ENCODE peak calls at places on chromosomes 13 and 19, in six cellular contexts. Y is endothelial cell, S is GM12891, J is NCI-H1417, C is C1 segment of cervical spinal cord, I is NT2/D1. D is an unnamed sample.

GRCh38 chr13:26971990-26972888 is 199.4 kb downstream of the USP12 start:
- DNase-seq in Y (peak; percentile 32), S (no peak), J (peak; percentile 48), C (no peak), I (no peak), D (no peak)

GRCh38 chr13:21641629-21642028 is 29.2 kb upstream of the FGF9 start:
- DNase-seq in Y (no peak), S (no peak), J (no peak), C (no peak), I (no peak), D (no peak)

GRCh38 chr13:35957174-35957867 is 173.9 kb downstream of the DCLK1 start:
- DNase-seq in Y (no peak), S (no peak), J (no peak), C (no peak), I (no peak), D (peak; percentile 83)

GRCh38 chr13:45587897-45588296 is 27.6 kb downstream of the ERICH6B start:
- DNase-seq in Y (no peak), S (no peak), J (no peak), C (no peak), I (no peak), D (no peak)

GRCh38 chr13:106497079-106497478 is 38.4 kb downstream of the EFNB2 start:
- DNase-seq in Y (no peak), S (no peak), J (no peak), C (no peak), I (no peak), D (no peak)

GRCh38 chr19:3080281-3080680 is 13.9 kb upstream of the GNA11 start:
- DNase-seq in Y (no peak), S (no peak), J (no peak), C (no peak), I (no peak), D (no peak)

GRCh38 chr19:36008336-36008978 is at the start of gene SYNE4:
- DNase-seq in Y (no peak), S (no peak), J (no peak), C (no peak), I (no peak), D (no peak)

GRCh38 chr19:4861147-4861546 is 6.3 kb downstream of the PLIN3 start:
- DNase-seq in Y (no peak), S (no peak), J (peak; percentile 79), C (no peak), I (no peak), D (no peak)

GRCh38 chr13:23510544-23510916 is 59.7 kb upstream of the TNFRSF19 start:
- DNase-seq in Y (no peak), S (no peak), J (no peak), C (no peak), I (no peak), D (peak; percentile 81)

GRCh38 chr19:30669329-30670010 is 297.3 kb downstream of the ZNF536 start:
- DNase-seq in Y (peak; percentile 83), S (peak; percentile 23), J (no peak), C (no peak), I (peak; percentile 22), D (peak; percentile 44)

GRCh38 chr13:80131204-80131603 is 209.7 kb downstream of the SPRY2 start:
- DNase-seq in Y (peak; percentile 54), S (no peak), J (no peak), C (peak; percentile 43), I (no peak), D (peak; percentile 43)

GRCh38 chr13:71015021-71015420 is 852.0 kb downstream of the DACH1 start:
- DNase-seq in Y (no peak), S (no peak), J (no peak), C (no peak), I (no peak), D (no peak)

GRCh38 chr13:89455741-89456140 is 1784.6 kb downstream of the SLITRK5 start:
- DNase-seq in Y (no peak), S (no peak), J (no peak), C (no peak), I (no peak), D (no peak)

GRCh38 chr19:48470281-48470680 is 1.1 kb downstream of the CYTH2 start:
- DNase-seq in Y (no peak), S (no peak), J (no peak), C (no peak), I (no peak), D (no peak)

GRCh38 chr13:74290324-74290773 is 156.1 kb upstream of the KLF12 start:
- DNase-seq in Y (no peak), S (no peak), J (peak; percentile 90), C (no peak), I (no peak), D (peak; percentile 88)

GRCh38 chr13:93290503-93290902 is 63.9 kb downstream of the GPC6 start:
- DNase-seq in Y (no peak), S (no peak), J (no peak), C (no peak), I (no peak), D (no peak)

GRCh38 chr13:63041640-63042414 is 1626.2 kb upstream of the PCDH20 start:
- DNase-seq in Y (no peak), S (no peak), J (no peak), C (no peak), I (no peak), D (no peak)

GRCh38 chr13:67440240-67440639 is 210.1 kb upstream of the PCDH9 start:
- DNase-seq in Y (no peak), S (no peak), J (no peak), C (no peak), I (no peak), D (no peak)

GRCh38 chr13:27708325-27708724 is 84.0 kb upstream of the GSX1 start:
- DNase-seq in Y (no peak), S (no peak), J (no peak), C (no peak), I (no peak), D (no peak)

GRCh38 chr13:94712287-94712811 is at the start of gene SOX21:
- DNase-seq in Y (no peak), S (no peak), J (peak; percentile 75), C (peak; percentile 21), I (no peak), D (no peak)

GRCh38 chr13:27172495-27172842 is 858 bp upstream of the USP12 start:
- DNase-seq in Y (no peak), S (no peak), J (no peak), C (no peak), I (no peak), D (peak; percentile 36)

GRCh38 chr13:96994030-96994848 is at the start of gene OXGR1:
- DNase-seq in Y (no peak), S (no peak), J (no peak), C (peak; percentile 15), I (no peak), D (no peak)

GRCh38 chr19:36079389-36079788 is 24.7 kb downstream of the WDR62 start:
- DNase-seq in Y (no peak), S (no peak), J (no peak), C (no peak), I (no peak), D (no peak)

GRCh38 chr13:94239135-94239534 is 240.3 kb downstream of the DCT start:
- DNase-seq in Y (no peak), S (no peak), J (no peak), C (no peak), I (no peak), D (peak; percentile 73)

GRCh38 chr13:23828866-23829265 is 60.3 kb downstream of the MIPEP start:
- DNase-seq in Y (no peak), S (no peak), J (no peak), C (no peak), I (no peak), D (peak; percentile 71)

GRCh38 chr13:110422913-110423688 is 116.0 kb downstream of the COL4A2 start:
- DNase-seq in Y (no peak), S (no peak), J (no peak), C (no peak), I (no peak), D (no peak)

GRCh38 chr19:48802623-48803022 is 8.2 kb downstream of the BCAT2 start:
- DNase-seq in Y (no peak), S (no peak), J (no peak), C (no peak), I (no peak), D (no peak)

GRCh38 chr19:11560404-11560988 is 1.5 kb upstream of the ELOF1 start:
- DNase-seq in Y (peak; percentile 71), S (no peak), J (peak; percentile 44), C (peak; percentile 9), I (peak; percentile 80), D (peak; percentile 57)

D was measured in AG10803.